ENCODE peak calls at places on chromosomes 7 and 10, in four cellular contexts. One of them, this sample, is unnamed.

GRCh38 chr7:123460616-123461015 is 73.8 kb downstream of the IQUB start:
- DNase-seq in neural crest cell: no peak
- DNase-seq in left cardiac atrium: no peak
- DNase-seq in ecto neural progenitor cell: no peak
- DNase-seq in this sample: peak

GRCh38 chr7:31043035-31043434 is 9.1 kb upstream of the ADCYAP1R1 start:
- DNase-seq in neural crest cell: peak
- DNase-seq in ecto neural progenitor cell: peak
- DNase-seq in left cardiac atrium: no peak
- DNase-seq in this sample: no peak

GRCh38 chr10:131980757-131981428 is 830 bp downstream of the BNIP3 start:
- DNase-seq in neural crest cell: no peak
- DNase-seq in ecto neural progenitor cell: peak
- DNase-seq in left cardiac atrium: peak
- DNase-seq in this sample: no peak

GRCh38 chr10:4372601-4373000 is 453.4 kb upstream of the AKR1E2 start:
- DNase-seq in ecto neural progenitor cell: no peak
- DNase-seq in neural crest cell: no peak
- DNase-seq in left cardiac atrium: no peak
- DNase-seq in this sample: no peak

GRCh38 chr7:107025449-107026103 is 18.9 kb upstream of the PRKAR2B start:
- DNase-seq in ecto neural progenitor cell: no peak
- DNase-seq in left cardiac atrium: no peak
- DNase-seq in neural crest cell: no peak
- DNase-seq in this sample: no peak

GRCh38 chr10:126500866-126501265 is 112.6 kb upstream of the ADAM12 start:
- DNase-seq in ecto neural progenitor cell: no peak
- DNase-seq in left cardiac atrium: no peak
- DNase-seq in neural crest cell: no peak
- DNase-seq in this sample: peak

GRCh38 chr10:95327367-95327766 is 36.6 kb upstream of the PDLIM1 start:
- DNase-seq in ecto neural progenitor cell: no peak
- DNase-seq in left cardiac atrium: peak
- DNase-seq in neural crest cell: no peak
- DNase-seq in this sample: no peak

GRCh38 chr10:1154531-1154930 is 98.3 kb downstream of the WDR37 start:
- DNase-seq in ecto neural progenitor cell: peak
- DNase-seq in left cardiac atrium: no peak
- DNase-seq in neural crest cell: no peak
- DNase-seq in this sample: no peak

GRCh38 chr7:26507375-26508068 is 215.9 kb downstream of the SNX10 start:
- DNase-seq in ecto neural progenitor cell: no peak
- DNase-seq in left cardiac atrium: no peak
- DNase-seq in neural crest cell: no peak
- DNase-seq in this sample: no peak

GRCh38 chr7:139763330-139763729 is 14.5 kb downstream of the HIPK2 start:
- DNase-seq in neural crest cell: no peak
- DNase-seq in ecto neural progenitor cell: no peak
- DNase-seq in left cardiac atrium: no peak
- DNase-seq in this sample: no peak

GRCh38 chr7:21791046-21791445 is 154.7 kb downstream of the CDCA7L start:
- DNase-seq in neural crest cell: no peak
- DNase-seq in ecto neural progenitor cell: no peak
- DNase-seq in left cardiac atrium: no peak
- DNase-seq in this sample: no peak

GRCh38 chr7:22725585-22725984 is 1.4 kb upstream of the IL6 start:
- DNase-seq in ecto neural progenitor cell: no peak
- DNase-seq in left cardiac atrium: no peak
- DNase-seq in neural crest cell: no peak
- DNase-seq in this sample: no peak

GRCh38 chr7:128356546-128357365 is 4.7 kb downstream of the PRRT4 start:
- DNase-seq in ecto neural progenitor cell: no peak
- DNase-seq in left cardiac atrium: no peak
- DNase-seq in neural crest cell: no peak
- DNase-seq in this sample: no peak

GRCh38 chr7:11427686-11428273 is 404.2 kb downstream of the THSD7A start:
- DNase-seq in neural crest cell: no peak
- DNase-seq in left cardiac atrium: no peak
- DNase-seq in ecto neural progenitor cell: no peak
- DNase-seq in this sample: peak

GRCh38 chr7:73606801-73607691 is 17.3 kb downstream of the MLXIPL start:
- DNase-seq in left cardiac atrium: peak
- DNase-seq in neural crest cell: peak
- DNase-seq in ecto neural progenitor cell: peak
- DNase-seq in this sample: peak

GRCh38 chr7:131328387-131329175 is 905 bp downstream of the MKLN1 start:
- DNase-seq in ecto neural progenitor cell: no peak
- DNase-seq in left cardiac atrium: no peak
- DNase-seq in neural crest cell: no peak
- DNase-seq in this sample: peak

GRCh38 chr10:29532256-29532878 is 102.4 kb downstream of the SVIL start:
- DNase-seq in neural crest cell: no peak
- DNase-seq in ecto neural progenitor cell: no peak
- DNase-seq in left cardiac atrium: no peak
- DNase-seq in this sample: peak

This sample was measured in kidney glomerular epithelial cell.